ENCODE peak calls at places on chromosome 20, in six cellular contexts. One of them, this sample, is unnamed.

GRCh38 chr20:9555781-9556180 is 41.4 kb downstream of the LAMP5 start:
- DNase-seq in hepatic stellate cell: no peak
- DNase-seq in globus pallidus: no peak
- DNase-seq in KG1: no peak
- DNase-seq in cardiac muscle cell: no peak
- DNase-seq in fibroblast of the conjunctiva: no peak
- DNase-seq in this sample: no peak

GRCh38 chr20:54292186-54292585 is 84.3 kb downstream of the PFDN4 start:
- DNase-seq in hepatic stellate cell: no peak
- DNase-seq in globus pallidus: no peak
- DNase-seq in KG1: no peak
- DNase-seq in cardiac muscle cell: no peak
- DNase-seq in fibroblast of the conjunctiva: no peak
- DNase-seq in this sample: no peak

GRCh38 chr20:25081730-25082497 is at the start of gene VSX1:
- DNase-seq in hepatic stellate cell: no peak
- DNase-seq in globus pallidus: no peak
- DNase-seq in KG1: no peak
- DNase-seq in cardiac muscle cell: no peak
- DNase-seq in fibroblast of the conjunctiva: no peak
- DNase-seq in this sample: peak; percentile 54

GRCh38 chr20:55469074-55469473 is 536.2 kb downstream of the CBLN4 start:
- DNase-seq in hepatic stellate cell: no peak
- DNase-seq in globus pallidus: no peak
- DNase-seq in KG1: no peak
- DNase-seq in cardiac muscle cell: no peak
- DNase-seq in fibroblast of the conjunctiva: no peak
- DNase-seq in this sample: no peak

GRCh38 chr20:36173451-36173933 is 19.0 kb downstream of the EPB41L1 start:
- DNase-seq in hepatic stellate cell: peak; percentile 61
- DNase-seq in globus pallidus: no peak
- DNase-seq in KG1: no peak
- DNase-seq in cardiac muscle cell: peak; percentile 93
- DNase-seq in fibroblast of the conjunctiva: no peak
- DNase-seq in this sample: peak; percentile 60

GRCh38 chr20:45419188-45420091 is 3.5 kb downstream of the PIGT start:
- DNase-seq in hepatic stellate cell: peak; percentile 60
- DNase-seq in globus pallidus: peak; percentile 65
- DNase-seq in KG1: no peak
- DNase-seq in cardiac muscle cell: no peak
- DNase-seq in fibroblast of the conjunctiva: peak; percentile 90
- DNase-seq in this sample: no peak

GRCh38 chr20:54545959-54546358 is 70.6 kb downstream of the DOK5 start:
- DNase-seq in hepatic stellate cell: peak; percentile 16
- DNase-seq in globus pallidus: no peak
- DNase-seq in KG1: no peak
- DNase-seq in cardiac muscle cell: no peak
- DNase-seq in fibroblast of the conjunctiva: no peak
- DNase-seq in this sample: no peak

GRCh38 chr20:60085551-60086132 is 127.4 kb downstream of the CDH26 start:
- DNase-seq in hepatic stellate cell: no peak
- DNase-seq in globus pallidus: no peak
- DNase-seq in KG1: no peak
- DNase-seq in cardiac muscle cell: no peak
- DNase-seq in fibroblast of the conjunctiva: no peak
- DNase-seq in this sample: no peak

GRCh38 chr20:50613438-50614169 is 77.7 kb downstream of the RIPOR3 start:
- DNase-seq in hepatic stellate cell: no peak
- DNase-seq in globus pallidus: no peak
- DNase-seq in KG1: no peak
- DNase-seq in cardiac muscle cell: no peak
- DNase-seq in fibroblast of the conjunctiva: no peak
- DNase-seq in this sample: no peak

GRCh38 chr20:59515013-59515905 is 89.1 kb upstream of the PHACTR3 start:
- DNase-seq in hepatic stellate cell: peak; percentile 70
- DNase-seq in globus pallidus: peak; percentile 66
- DNase-seq in KG1: no peak
- DNase-seq in cardiac muscle cell: peak; percentile 90
- DNase-seq in fibroblast of the conjunctiva: peak; percentile 21
- DNase-seq in this sample: peak; percentile 89

GRCh38 chr20:35467339-35468224 is 12.2 kb downstream of the CEP250 start:
- DNase-seq in hepatic stellate cell: peak; percentile 26
- DNase-seq in globus pallidus: no peak
- DNase-seq in KG1: no peak
- DNase-seq in cardiac muscle cell: peak; percentile 22
- DNase-seq in fibroblast of the conjunctiva: peak; percentile 34
- DNase-seq in this sample: no peak

GRCh38 chr20:51128198-51128597 is 105.3 kb upstream of the KCNG1 start:
- DNase-seq in hepatic stellate cell: peak; percentile 29
- DNase-seq in globus pallidus: no peak
- DNase-seq in KG1: no peak
- DNase-seq in cardiac muscle cell: no peak
- DNase-seq in fibroblast of the conjunctiva: peak; percentile 33
- DNase-seq in this sample: no peak

GRCh38 chr20:38212806-38213606 is 47.5 kb downstream of the KIAA1755 start:
- DNase-seq in hepatic stellate cell: no peak
- DNase-seq in globus pallidus: no peak
- DNase-seq in KG1: no peak
- DNase-seq in cardiac muscle cell: no peak
- DNase-seq in fibroblast of the conjunctiva: no peak
- DNase-seq in this sample: no peak

GRCh38 chr20:31894980-31895675 is 24.7 kb downstream of the TTLL9 start:
- DNase-seq in hepatic stellate cell: peak; percentile 56
- DNase-seq in globus pallidus: peak; percentile 66
- DNase-seq in KG1: no peak
- DNase-seq in cardiac muscle cell: peak; percentile 73
- DNase-seq in fibroblast of the conjunctiva: no peak
- DNase-seq in this sample: no peak